ENCODE peak calls at places on chromosomes 16 and 17, in six cellular contexts. G, Z, N, C, V and M are unnamed samples.

GRCh38 chr16:48158296-48158695 is 2.5 kb upstream of the ABCC12 start:
- DNase-seq in V (no peak), Z (peak), C (peak), G (peak), N (no peak), M (peak)

GRCh38 chr16:60452646-60453045 is 1583.6 kb downstream of the CDH8 start:
- DNase-seq in Z (no peak), N (no peak), C (no peak), G (no peak), V (no peak), M (no peak)

GRCh38 chr17:20925091-20925490 is 117.7 kb downstream of the USP22 start:
- DNase-seq in N (no peak), C (peak), V (no peak), Z (no peak), G (peak), M (peak)

GRCh38 chr16:81729451-81729850 is 49.6 kb upstream of the PLCG2 start:
- DNase-seq in V (no peak), N (peak), Z (no peak), G (no peak), C (no peak), M (no peak)

GRCh38 chr17:80619535-80620235 is 75.0 kb downstream of the RPTOR start:
- DNase-seq in Z (peak), N (no peak), C (no peak), V (no peak), G (no peak), M (peak)

GRCh38 chr16:66036775-66037715 is 329.4 kb upstream of the CDH5 start:
- DNase-seq in N (no peak), C (peak), V (no peak), G (peak), Z (no peak), M (no peak)

GRCh38 chr16:64791756-64792155 is 330.1 kb downstream of the CDH11 start:
- DNase-seq in V (no peak), N (no peak), Z (no peak), G (no peak), C (peak), M (no peak)

GRCh38 chr17:68398731-68399637 is 58.3 kb downstream of the WIPI1 start:
- DNase-seq in N (peak), V (no peak), C (peak), Z (peak), G (peak), M (peak)

GRCh38 chr17:75098861-75099260 is 10.9 kb upstream of the ARMC7 start:
- DNase-seq in V (no peak), Z (no peak), G (no peak), C (no peak), N (no peak), M (no peak)

GRCh38 chr17:39769974-39770587 is 32.3 kb downstream of the GRB7 start:
- DNase-seq in V (peak), C (peak), Z (peak), N (no peak), G (peak), M (peak)

GRCh38 chr17:75093543-75094158 is 5.9 kb downstream of the SLC16A5 start:
- DNase-seq in N (no peak), Z (peak), G (no peak), V (no peak), C (no peak), M (peak)

GRCh38 chr16:58937661-58938060 is 203.5 kb upstream of the GOT2 start:
- DNase-seq in N (no peak), C (no peak), Z (no peak), G (no peak), V (no peak), M (no peak)

GRCh38 chr16:84763629-84764028 is 56.2 kb upstream of the CRISPLD2 start:
- DNase-seq in C (no peak), Z (no peak), G (no peak), N (no peak), V (no peak), M (no peak)

DNA sequence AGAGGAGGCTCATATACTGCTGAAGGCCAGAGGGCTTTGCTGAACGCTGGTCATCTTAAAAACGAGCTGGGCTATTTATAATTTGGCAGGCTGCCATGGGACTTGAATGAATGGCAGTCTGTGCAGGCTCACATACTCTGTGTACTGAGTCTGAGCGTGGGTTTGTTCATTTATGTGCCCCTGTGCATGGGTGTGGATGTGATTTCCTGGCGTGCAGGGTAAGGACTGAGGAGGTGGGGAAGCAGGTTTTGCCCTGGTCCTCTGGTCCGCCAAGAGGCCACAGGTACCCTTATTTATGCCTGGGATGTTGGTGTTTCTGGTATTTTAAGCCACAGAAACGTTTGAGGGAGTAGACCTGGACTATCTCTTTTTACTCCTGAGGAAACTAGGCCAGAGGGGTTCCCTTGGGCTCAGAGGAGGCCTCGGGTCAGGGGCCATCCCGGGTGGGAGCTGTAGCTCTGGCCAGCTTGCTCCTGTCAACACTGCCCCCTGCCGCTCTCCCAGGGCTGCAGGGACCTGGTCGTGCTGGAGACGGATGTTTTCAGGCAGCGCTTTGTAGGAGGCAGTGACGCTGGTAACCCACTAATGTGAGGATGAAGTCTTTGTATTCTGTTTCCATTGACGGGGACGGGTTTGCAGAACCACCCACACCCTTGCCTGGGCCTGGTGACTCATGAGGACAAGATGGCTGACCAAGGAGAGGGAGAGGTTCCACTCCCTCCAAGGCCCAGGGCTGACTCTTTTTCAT is 184.4 kb downstream of the MSI2 start:
- DNase-seq in Z (peak), N (peak), C (peak), V (peak), G (peak), M (peak)
- TF ChIP-seq CTCF in Z (no peak), N (peak), C (peak), V (peak), G (no peak), M (peak)

DNA sequence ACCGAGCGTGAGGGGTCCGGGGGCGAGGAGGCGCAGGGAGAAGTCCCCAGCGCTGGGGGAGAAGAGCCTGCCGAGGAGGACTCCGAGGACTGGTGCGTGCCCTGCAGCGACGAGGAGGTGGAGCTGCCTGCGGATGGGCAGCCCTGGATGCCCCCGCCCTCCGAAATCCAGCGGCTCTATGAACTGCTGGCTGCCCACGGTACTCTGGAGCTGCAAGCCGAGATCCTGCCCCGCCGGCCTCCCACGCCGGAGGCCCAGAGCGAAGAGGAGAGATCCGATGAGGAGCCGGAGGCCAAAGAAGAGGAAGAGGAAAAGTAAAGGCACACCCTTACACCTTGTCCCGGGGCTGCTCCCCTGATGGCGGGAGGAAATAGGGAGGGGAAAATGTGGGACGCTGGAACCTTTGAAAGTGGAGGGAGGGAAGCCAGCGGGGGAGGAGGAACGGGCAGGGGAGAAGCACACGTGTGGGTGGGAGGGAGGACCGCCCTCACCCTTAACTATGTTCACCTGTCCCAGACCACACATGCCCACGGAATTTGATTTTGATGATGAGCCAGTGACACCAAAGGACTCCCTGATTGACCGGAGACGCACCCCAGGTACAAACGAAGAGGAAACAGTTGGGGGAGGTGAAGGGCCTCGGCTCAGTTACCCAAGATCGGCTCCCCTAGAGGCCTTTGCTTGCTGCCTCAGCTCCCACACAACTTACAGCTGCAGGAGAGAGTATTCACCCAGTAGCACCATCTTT is 916 bp downstream of the PAGR1 start:
- DNase-seq in G (peak), V (no peak), Z (peak), C (peak), N (peak), M (peak)
- TF ChIP-seq CTCF in G (peak), V (no peak), Z (no peak), C (no peak), N (no peak), M (no peak)

GRCh38 chr16:14300631-14301149 is 229.6 kb downstream of the MRTFB start:
- DNase-seq in C (peak), N (peak), V (peak), Z (peak), G (peak), M (peak)
- TF ChIP-seq CTCF in C (peak), N (peak), V (peak), Z (peak), G (peak), M (peak)

GRCh38 chr17:417691-418420 is 65.2 kb upstream of the RPH3AL start:
- DNase-seq in V (no peak), Z (no peak), N (no peak), C (no peak), G (no peak), M (no peak)

GRCh38 chr17:413706-414440 is 61.3 kb upstream of the RPH3AL start:
- DNase-seq in G (no peak), V (no peak), C (no peak), Z (no peak), N (no peak), M (no peak)

GRCh38 chr17:418421-418751 is 65.8 kb upstream of the RPH3AL start:
- DNase-seq in V (peak), N (no peak), C (no peak), G (no peak), Z (no peak), M (no peak)

GRCh38 chr17:419073-419735 is 66.6 kb upstream of the RPH3AL start:
- DNase-seq in V (peak), G (no peak), C (no peak), Z (no peak), N (no peak), M (no peak)

GRCh38 chr17:416293-417206 is 63.9 kb upstream of the RPH3AL start:
- DNase-seq in G (no peak), C (no peak), V (peak), N (no peak), Z (no peak), M (no peak)
- TF ChIP-seq CTCF in G (no peak), C (no peak), V (no peak), N (no peak), Z (no peak), M (no peak)

GRCh38 chr16:57041182-57042156 is 50.9 kb upstream of the CPNE2 start:
- DNase-seq in G (no peak), C (no peak), Z (no peak), V (peak), N (no peak), M (no peak)

GRCh38 chr16:57043248-57043647 is 49.1 kb upstream of the CPNE2 start:
- DNase-seq in C (no peak), N (no peak), V (no peak), G (no peak), Z (no peak), M (no peak)

GRCh38 chr16:57044931-57045693 is 47.3 kb upstream of the CPNE2 start:
- DNase-seq in G (no peak), Z (no peak), N (no peak), V (no peak), C (no peak), M (no peak)

GRCh38 chr16:57039148-57039812 is 49.9 kb downstream of the NLRC5 start:
- DNase-seq in G (peak), Z (no peak), V (peak), N (no peak), C (peak), M (no peak)

GRCh38 chr16:57042157-57043111 is 49.9 kb upstream of the CPNE2 start:
- DNase-seq in G (no peak), V (peak), Z (no peak), N (no peak), C (no peak), M (peak)
- TF ChIP-seq CTCF in G (no peak), V (no peak), Z (no peak), N (no peak), C (no peak), M (no peak)

GRCh38 chr17:35021520-35022380 is 41.4 kb downstream of the LIG3 start:
- DNase-seq in G (peak), Z (no peak), N (no peak), V (no peak), C (no peak), M (no peak)

GRCh38 chr17:35025541-35025940 is 38.0 kb downstream of the RFFL start:
- DNase-seq in N (no peak), Z (no peak), G (no peak), C (no peak), V (no peak), M (no peak)

GRCh38 chr17:35023538-35023937 is 40.0 kb downstream of the RFFL start:
- DNase-seq in N (no peak), G (no peak), V (no peak), Z (no peak), C (no peak), M (peak)

GRCh38 chr17:35019386-35020179 is 39.3 kb downstream of the LIG3 start:
- DNase-seq in V (no peak), Z (no peak), C (no peak), G (no peak), N (no peak), M (no peak)

GRCh38 chr17:35022536-35023063 is 40.9 kb downstream of the RFFL start:
- DNase-seq in N (no peak), C (peak), V (peak), G (peak), Z (no peak), M (peak)
- TF ChIP-seq CTCF in N (no peak), C (peak), V (no peak), G (peak), Z (no peak), M (no peak)